ENCODE peak calls at places on chromosomes 3 and 15, in ten cellular contexts. T is kidney epithelial cell; N is lung; A is hepatic stellate cell; I is RCC 7860; B is NCI-H187 treated with DMSO at 0.1 percent for 48 hours; C is GM23248; Z is activated CD8-positive, alpha-beta memory T cell treated with anti-CD3 and anti-CD28 coated beads for 48 hours; J is CD8-positive, alpha-beta T cell; W is KG1. F is an unnamed sample.

GRCh38 chr15:27844018-27844666 is 255.0 kb downstream of the OCA2 start:
- DNase-seq in T (peak), N (no peak), A (no peak), I (peak), B (no peak), C (peak), Z (no peak), J (no peak), W (no peak), F (no peak)

GRCh38 chr15:90219421-90220141 is 14.2 kb downstream of the CIB1 start:
- DNase-seq in T (no peak), N (no peak), A (peak), I (no peak), B (no peak), C (peak), Z (peak), J (peak), W (no peak), F (peak)

GRCh38 chr3:55576621-55577020 is 89.5 kb upstream of the WNT5A start:
- DNase-seq in T (no peak), N (no peak), A (no peak), I (no peak), B (no peak), C (no peak), Z (no peak), J (no peak), W (no peak), F (no peak)

GRCh38 chr15:42640103-42640502 is 64.7 kb downstream of the STARD9 start:
- DNase-seq in T (no peak), N (no peak), A (no peak), I (no peak), B (no peak), C (peak), Z (no peak), J (no peak), W (no peak), F (no peak)

GRCh38 chr15:96860746-96861145 is 530.2 kb downstream of the NR2F2 start:
- DNase-seq in T (no peak), N (no peak), A (no peak), I (no peak), B (no peak), C (no peak), Z (no peak), J (no peak), W (no peak), F (no peak)

GRCh38 chr3:127630811-127631714 is 2.1 kb downstream of the PODXL2 start:
- DNase-seq in T (no peak), N (no peak), A (no peak), I (no peak), B (peak), C (no peak), Z (no peak), J (no peak), W (no peak), F (no peak)

GRCh38 chr3:139774570-139775302 is 97.0 kb upstream of the NMNAT3 start:
- DNase-seq in T (peak), N (no peak), A (peak), I (no peak), B (no peak), C (peak), Z (no peak), J (no peak), W (no peak), F (no peak)

GRCh38 chr15:81411056-81411455 is 37.0 kb upstream of the TMC3 start:
- DNase-seq in T (no peak), N (no peak), A (no peak), I (no peak), B (no peak), C (no peak), Z (no peak), J (no peak), W (no peak), F (no peak)

GRCh38 chr15:31062310-31062964 is 39.1 kb downstream of the TRPM1 start:
- DNase-seq in T (no peak), N (no peak), A (no peak), I (no peak), B (no peak), C (peak), Z (no peak), J (no peak), W (no peak), F (no peak)

GRCh38 chr15:90489944-90490343 is 39.8 kb upstream of the CRTC3 start:
- DNase-seq in T (no peak), N (no peak), A (no peak), I (no peak), B (no peak), C (no peak), Z (no peak), J (no peak), W (no peak), F (no peak)

GRCh38 chr3:40741729-40742128 is 217.0 kb downstream of the ZNF621 start:
- DNase-seq in T (peak), N (no peak), A (no peak), I (no peak), B (no peak), C (no peak), Z (no peak), J (no peak), W (no peak), F (no peak)

GRCh38 chr3:11915621-11916417 is 69.1 kb upstream of the TAMM41 start:
- DNase-seq in T (no peak), N (no peak), A (no peak), I (no peak), B (no peak), C (no peak), Z (no peak), J (no peak), W (no peak), F (no peak)

GRCh38 chr15:70095387-70096214 is 2.1 kb downstream of the TLE3 start:
- DNase-seq in T (no peak), N (no peak), A (peak), I (no peak), B (no peak), C (peak), Z (no peak), J (peak), W (peak), F (peak)

GRCh38 chr3:183826854-183827253 is 1.5 kb upstream of the MAP6D1 start:
- DNase-seq in T (no peak), N (no peak), A (no peak), I (no peak), B (no peak), C (no peak), Z (no peak), J (no peak), W (no peak), F (no peak)

GRCh38 chr3:8500208-8500961 is 1.2 kb upstream of the LMCD1 start:
- DNase-seq in T (no peak), N (peak), A (peak), I (peak), B (no peak), C (peak), Z (no peak), J (no peak), W (no peak), F (no peak)

GRCh38 chr15:90463381-90463780 is 66.3 kb upstream of the CRTC3 start:
- DNase-seq in T (peak), N (no peak), A (peak), I (peak), B (no peak), C (peak), Z (no peak), J (no peak), W (no peak), F (no peak)

GRCh38 chr3:169324454-169324789 is 339.1 kb downstream of the MECOM start:
- DNase-seq in T (no peak), N (no peak), A (no peak), I (no peak), B (no peak), C (peak), Z (no peak), J (no peak), W (no peak), F (no peak)

GRCh38 chr3:60803156-60803555 is 448.1 kb downstream of the FHIT start:
- DNase-seq in T (no peak), N (no peak), A (no peak), I (no peak), B (no peak), C (no peak), Z (no peak), J (no peak), W (no peak), F (no peak)

GRCh38 chr3:109396811-109397210 is 59.5 kb upstream of the DPPA4 start:
- DNase-seq in T (no peak), N (no peak), A (no peak), I (no peak), B (no peak), C (no peak), Z (no peak), J (no peak), W (no peak), F (no peak)

GRCh38 chr3:46668591-46668990 is 24.9 kb downstream of the ALS2CL start:
- DNase-seq in T (no peak), N (no peak), A (peak), I (no peak), B (no peak), C (no peak), Z (no peak), J (no peak), W (no peak), F (peak)

GRCh38 chr15:90268415-90268814 is 2.9 kb downstream of the NGRN start:
- DNase-seq in T (no peak), N (no peak), A (no peak), I (no peak), B (peak), C (peak), Z (no peak), J (no peak), W (no peak), F (no peak)